ENCODE peak calls at places on chromosomes 4 and X, in seven cellular contexts. P, D, I, U, J, B and G are unnamed samples.
A peak's percentile ranks its signal among the peaks of the same experiment; 100 is the strongest.

GRCh38 chrX:124717537-124717936 is 371.2 kb downstream of the SH2D1A start:
- DNase-seq in B (no peak), I (no peak), P (no peak), J (no peak), D (no peak), U (no peak), G (no peak)

GRCh38 chrX:97790850-97791249 is 907.1 kb downstream of the RPA4 start:
- DNase-seq in B (no peak), D (no peak), U (no peak), P (no peak), I (no peak), J (no peak), G (no peak)

GRCh38 chr4:7159923-7160322 is 32.4 kb upstream of the SORCS2 start:
- DNase-seq in P (no peak), D (no peak), U (no peak), I (no peak), B (no peak), J (no peak), G (no peak)

GRCh38 chrX:109264878-109265277 is 217.0 kb downstream of the GUCY2F start:
- DNase-seq in P (no peak), D (no peak), I (no peak), B (no peak), U (no peak), J (no peak), G (no peak)

GRCh38 chrX:121389976-121390709 is 342.7 kb downstream of the GLUD2 start:
- DNase-seq in B (no peak), P (no peak), J (no peak), U (peak; percentile 40), D (no peak), I (no peak), G (peak; percentile 2)

GRCh38 chrX:88735835-88736234 is 11.2 kb upstream of the CPXCR1 start:
- DNase-seq in J (no peak), P (no peak), D (no peak), I (no peak), B (no peak), U (no peak), G (no peak)

GRCh38 chr4:38461342-38461741 is 202.7 kb upstream of the KLF3 start:
- DNase-seq in P (peak; percentile 32), D (no peak), B (no peak), U (no peak), J (no peak), I (no peak), G (no peak)

GRCh38 chr4:44150091-44150576 is 298.5 kb downstream of the KCTD8 start:
- DNase-seq in U (no peak), P (no peak), B (no peak), J (no peak), I (no peak), D (no peak), G (no peak)

GRCh38 chr4:68342139-68342538 is 7.8 kb downstream of the YTHDC1 start:
- DNase-seq in D (peak; percentile 8), B (no peak), P (peak; percentile 24), U (no peak), I (no peak), J (no peak), G (no peak)

GRCh38 chrX:5708209-5708608 is 520.5 kb downstream of the NLGN4X start:
- DNase-seq in D (no peak), P (no peak), J (no peak), I (no peak), B (no peak), U (no peak), G (no peak)

GRCh38 chr4:53809816-53810215 is 218.5 kb upstream of the LNX1 start:
- DNase-seq in P (no peak), B (no peak), J (no peak), I (no peak), D (no peak), U (no peak), G (no peak)

GRCh38 chr4:67051000-67051789 is 494.1 kb downstream of the CENPC start:
- DNase-seq in D (no peak), P (peak; percentile 18), I (no peak), J (no peak), U (no peak), B (no peak), G (no peak)

GRCh38 chr4:176002007-176002623 is 63.5 kb upstream of the WDR17 start:
- DNase-seq in D (peak; percentile 33), B (no peak), I (peak; percentile 15), P (peak; percentile 78), J (peak; percentile 47), U (peak; percentile 18), G (no peak)

GRCh38 chrX:110066488-110067225 is 63.7 kb downstream of the TMEM164 start:
- DNase-seq in I (no peak), U (no peak), D (no peak), P (no peak), J (no peak), B (no peak), G (no peak)

GRCh38 chr4:123804171-123804721 is 407.7 kb downstream of the SPRY1 start:
- DNase-seq in D (no peak), U (no peak), P (no peak), B (no peak), J (no peak), I (no peak), G (no peak)

GRCh38 chrX:153861147-153861546 is 24.8 kb downstream of the L1CAM start:
- DNase-seq in D (no peak), B (no peak), J (no peak), I (no peak), P (no peak), U (no peak), G (no peak)

GRCh38 chr4:83083925-83084475 is 30.5 kb downstream of the PLAC8 start:
- DNase-seq in D (no peak), U (no peak), B (no peak), J (no peak), I (peak; percentile 36), P (peak; percentile 50), G (no peak)

GRCh38 chr4:156830356-156830755 is 141.2 kb downstream of the PDGFC start:
- DNase-seq in U (no peak), P (no peak), J (no peak), I (no peak), D (no peak), B (no peak), G (no peak)

GRCh38 chr4:185782523-185782922 is 29.5 kb downstream of the SORBS2 start:
- DNase-seq in J (peak; percentile 28), U (no peak), B (peak; percentile 10), P (no peak), D (peak; percentile 3), I (no peak), G (no peak)

GRCh38 chr4:109648266-109648996 is 54.8 kb downstream of the CASP6 start:
- DNase-seq in I (no peak), J (peak; percentile 11), P (no peak), U (no peak), B (no peak), D (no peak), G (no peak)

GRCh38 chr4:28269426-28269825 is 1408.8 kb downstream of the STIM2 start:
- DNase-seq in D (no peak), J (no peak), I (no peak), P (no peak), B (no peak), U (no peak), G (no peak)

GRCh38 chrX:46967547-46967946 is 55.3 kb downstream of the JADE3 start:
- DNase-seq in D (no peak), J (no peak), P (no peak), I (no peak), U (no peak), B (no peak), G (no peak)

GRCh38 chr4:38141808-38142500 is 181.8 kb downstream of the PTTG2 start:
- DNase-seq in P (no peak), J (no peak), U (no peak), B (no peak), D (no peak), I (no peak), G (no peak)

GRCh38 chr4:175309041-175309440 is 390.9 kb downstream of the ADAM29 start:
- DNase-seq in I (no peak), B (no peak), U (no peak), P (no peak), D (no peak), J (no peak), G (no peak)

GRCh38 chrX:150543230-150544155 is 24.9 kb upstream of the MTM1 start:
- DNase-seq in B (no peak), I (no peak), P (no peak), D (no peak), U (no peak), J (no peak), G (no peak)

GRCh38 chr4:107987916-107988762 is 1.6 kb upstream of the HADH start:
- DNase-seq in I (no peak), P (peak; percentile 43), J (no peak), D (no peak), U (no peak), B (no peak), G (no peak)

GRCh38 chr4:146435962-146436361 is 85.8 kb downstream of the SLC10A7 start:
- DNase-seq in P (no peak), D (no peak), U (no peak), I (no peak), B (no peak), J (peak; percentile 19), G (no peak)
- TF ChIP-seq REST in P (no peak), D (no peak), U (no peak), I (no peak), B (no peak), J (no peak), G (no peak)

GRCh38 chrX:68018248-68019203 is 414.8 kb downstream of the OPHN1 start:
- DNase-seq in J (peak; percentile 12), B (peak; percentile 7), D (no peak), U (peak; percentile 10), I (peak; percentile 48), P (peak; percentile 68), G (no peak)
- TF ChIP-seq REST in J (no peak), B (no peak), D (no peak), U (no peak), I (no peak), P (no peak), G (no peak)

GRCh38 chr4:138184881-138185280 is 57.3 kb downstream of the SLC7A11 start:
- DNase-seq in B (no peak), J (no peak), D (no peak), I (no peak), P (no peak), U (no peak), G (no peak)
- TF ChIP-seq REST in B (no peak), J (no peak), D (no peak), I (no peak), P (no peak), U (no peak), G (no peak)

GRCh38 chr4:94576163-94576562 is 124.4 kb downstream of the PDLIM5 start:
- DNase-seq in U (no peak), J (no peak), P (no peak), I (no peak), D (no peak), B (no peak), G (no peak)

GRCh38 chr4:94574050-94574449 is 122.3 kb downstream of the PDLIM5 start:
- DNase-seq in B (no peak), J (no peak), D (no peak), P (no peak), U (no peak), I (no peak), G (no peak)

GRCh38 chr4:94577136-94577535 is 125.4 kb downstream of the PDLIM5 start:
- DNase-seq in D (no peak), P (peak; percentile 78), I (no peak), B (no peak), U (no peak), J (peak; percentile 39), G (no peak)

GRCh38 chr4:94574616-94575015 is 122.9 kb downstream of the PDLIM5 start:
- DNase-seq in P (no peak), J (no peak), I (no peak), U (no peak), D (no peak), B (no peak), G (no peak)

GRCh38 chr4:94575652-94576051 is 123.9 kb downstream of the PDLIM5 start:
- DNase-seq in I (no peak), U (no peak), B (no peak), J (no peak), D (no peak), P (peak; percentile 19), G (no peak)
- TF ChIP-seq REST in I (no peak), U (no peak), B (no peak), J (no peak), D (no peak), P (no peak), G (no peak)